ENCODE peak calls at places on chromosomes 6 and 20, in eight cellular contexts. V, D, Z, A, T, P, Y and R are unnamed samples.

GRCh38 chr6:43310624-43311023 is 2.0 kb upstream of the CRIP3 start:
- DNase-seq in V (no peak), D (no peak), Z (no peak), A (no peak), T (no peak), P (no peak), Y (no peak), R (no peak)

GRCh38 chr6:89144358-89145041 is 1.4 kb upstream of the PM20D2 start:
- DNase-seq in V (no peak), D (no peak), Z (no peak), A (no peak), T (no peak), P (no peak), Y (no peak), R (peak; percentile 57)

GRCh38 chr6:168280020-168280898 is 39.3 kb downstream of the DACT2 start:
- DNase-seq in V (no peak), D (no peak), Z (no peak), A (no peak), T (no peak), P (no peak), Y (no peak), R (no peak)

GRCh38 chr6:31352497-31353368 is 4.2 kb downstream of the HLA-B start:
- DNase-seq in V (no peak), D (no peak), Z (no peak), A (no peak), T (no peak), P (no peak), Y (no peak), R (no peak)

GRCh38 chr6:1724124-1724523 is 114.4 kb downstream of the FOXC1 start:
- DNase-seq in V (no peak), D (no peak), Z (no peak), A (no peak), T (no peak), P (no peak), Y (no peak), R (no peak)

GRCh38 chr20:22816016-22816415 is 219.1 kb upstream of the SSTR4 start:
- DNase-seq in V (no peak), D (no peak), Z (no peak), A (no peak), T (no peak), P (no peak), Y (no peak), R (no peak)

GRCh38 chr20:50381771-50382593 is 128.2 kb upstream of the PTPN1 start:
- DNase-seq in V (no peak), D (no peak), Z (no peak), A (no peak), T (no peak), P (no peak), Y (no peak), R (peak; percentile 47)

GRCh38 chr6:28880519-28880893 is 43.3 kb downstream of the TRIM27 start:
- DNase-seq in V (no peak), D (no peak), Z (no peak), A (no peak), T (no peak), P (no peak), Y (no peak), R (no peak)

GRCh38 chr20:2820084-2820895 is 4.1 kb downstream of the TMEM239 start:
- DNase-seq in V (no peak), D (no peak), Z (no peak), A (peak; percentile 37), T (no peak), P (no peak), Y (no peak), R (no peak)

GRCh38 chr20:62805711-62806382 is 1.2 kb downstream of the OGFR start:
- DNase-seq in V (peak; percentile 90), D (no peak), Z (no peak), A (no peak), T (no peak), P (peak; percentile 91), Y (no peak), R (no peak)

GRCh38 chr6:157527471-157527907 is 146.5 kb downstream of the ZDHHC14 start:
- DNase-seq in V (no peak), D (no peak), Z (no peak), A (peak; percentile 35), T (no peak), P (no peak), Y (no peak), R (peak; percentile 54)

GRCh38 chr20:14948416-14948815 is 611.0 kb upstream of the FLRT3 start:
- DNase-seq in V (peak; percentile 34), D (no peak), Z (no peak), A (no peak), T (no peak), P (no peak), Y (no peak), R (no peak)

GRCh38 chr6:23659125-23659524 is 466.9 kb upstream of the NRSN1 start:
- DNase-seq in V (peak; percentile 16), D (no peak), Z (peak; percentile 7), A (peak; percentile 14), T (no peak), P (no peak), Y (no peak), R (no peak)

GRCh38 chr6:118875672-118876071 is 18.3 kb upstream of the ASF1A start:
- DNase-seq in V (no peak), D (no peak), Z (no peak), A (no peak), T (no peak), P (no peak), Y (no peak), R (no peak)

GRCh38 chr6:156427345-156427744 is 349.8 kb upstream of the ARID1B start:
- DNase-seq in V (no peak), D (peak; percentile 51), Z (no peak), A (peak; percentile 98), T (peak; percentile 92), P (no peak), Y (peak; percentile 38), R (no peak)

GRCh38 chr6:39177130-39177529 is 52.1 kb downstream of the KCNK5 start:
- DNase-seq in V (no peak), D (no peak), Z (no peak), A (no peak), T (no peak), P (no peak), Y (no peak), R (no peak)

GRCh38 chr20:40991181-40991889 is 37.3 kb upstream of the TOP1 start:
- DNase-seq in V (no peak), D (peak; percentile 28), Z (no peak), A (no peak), T (no peak), P (no peak), Y (no peak), R (peak; percentile 82)

GRCh38 chr6:146689806-146690205 is 91.0 kb downstream of the ADGB start:
- DNase-seq in V (no peak), D (no peak), Z (no peak), A (no peak), T (no peak), P (no peak), Y (no peak), R (no peak)

GRCh38 chr6:56713285-56713684 is 70.6 kb upstream of the DST start:
- DNase-seq in V (peak; percentile 44), D (no peak), Z (no peak), A (peak; percentile 88), T (peak; percentile 84), P (no peak), Y (peak; percentile 82), R (no peak)

GRCh38 chr6:129575378-129576118 is 134.4 kb downstream of the ARHGAP18 start:
- DNase-seq in V (peak; percentile 42), D (no peak), Z (peak; percentile 36), A (peak; percentile 75), T (peak; percentile 70), P (no peak), Y (no peak), R (no peak)

GRCh38 chr20:48986899-48987298 is 59.2 kb upstream of the CSE1L start:
- DNase-seq in V (peak; percentile 49), D (no peak), Z (no peak), A (no peak), T (no peak), P (no peak), Y (no peak), R (no peak)

GRCh38 chr20:17617868-17618672 is 48.2 kb downstream of the DSTN start:
- DNase-seq in V (no peak), D (no peak), Z (no peak), A (no peak), T (no peak), P (peak; percentile 64), Y (no peak), R (peak; percentile 13)
- TF ChIP-seq CTCF in V (no peak), D (no peak), Z (no peak), A (no peak), T (no peak), P (no peak), Y (no peak), R (no peak)

GRCh38 chr6:35731736-35732532 is 4.9 kb upstream of the ARMC12 start:
- DNase-seq in V (peak; percentile 96), D (peak; percentile 86), Z (no peak), A (peak; percentile 98), T (peak; percentile 87), P (peak; percentile 99), Y (no peak), R (peak; percentile 92)
- TF ChIP-seq CTCF in V (peak; percentile 48), D (no peak), Z (peak; percentile 5), A (peak; percentile 6), T (no peak), P (no peak), Y (no peak), R (peak; percentile 8)

DNA sequence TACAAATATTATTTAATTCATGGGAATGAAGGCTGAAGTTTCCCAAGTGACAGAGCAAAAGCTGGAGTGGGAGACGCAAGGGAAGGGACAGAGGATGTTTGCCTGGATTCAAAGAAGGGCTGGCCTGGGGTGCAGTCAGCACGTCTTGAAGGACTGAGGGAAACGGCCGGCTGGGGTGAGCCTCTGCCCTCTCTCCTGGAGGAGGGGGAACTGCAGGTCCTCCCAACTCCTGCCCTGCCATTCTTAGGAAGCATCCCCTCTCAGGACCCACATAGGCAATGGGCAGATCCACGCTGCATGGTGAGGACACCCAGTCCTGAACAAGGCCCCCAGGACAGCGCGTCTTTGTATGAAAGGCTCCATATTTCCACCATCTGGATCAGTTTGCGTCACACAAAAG is 320.3 kb downstream of the CDH4 start:
- DNase-seq in V (no peak), D (no peak), Z (no peak), A (no peak), T (no peak), P (no peak), Y (no peak), R (no peak)
- TF ChIP-seq CTCF in V (no peak), D (no peak), Z (no peak), A (no peak), T (no peak), P (no peak), Y (no peak), R (no peak)

GRCh38 chr6:115997990-115998585 is 62.6 kb downstream of the FRK start:
- DNase-seq in V (peak; percentile 66), D (no peak), Z (no peak), A (no peak), T (no peak), P (no peak), Y (no peak), R (no peak)
- TF ChIP-seq CTCF in V (no peak), D (no peak), Z (no peak), A (no peak), T (no peak), P (no peak), Y (no peak), R (no peak)